ENCODE peak calls at places on chromosome 20, in nine cellular contexts. J is T-cell; I is activated CD8-positive, alpha-beta T cell treated with anti-CD3 and anti-CD28 coated beads for 36 hours; C is naive thymus-derived CD4-positive, alpha-beta T cell; R is HepG2; D is T-helper 17 cell; V is naive thymus-derived CD8-positive, alpha-beta T cell; Y is HCT116; U is mucosa of descending colon. B is an unnamed sample.
A peak's percentile ranks its signal among the peaks of the same experiment; 100 is the strongest.

GRCh38 chr20:3307078-3307477 is 68.1 kb upstream of the SLC4A11 start:
- ATAC-seq in R (no peak), V (no peak), Y (no peak), D (no peak), I (no peak), U (no peak), J (no peak), C (no peak), B (no peak)

GRCh38 chr20:49418832-49419231 is 63.6 kb downstream of the KCNB1 start:
- ATAC-seq in U (no peak), I (no peak), C (no peak), D (no peak), Y (no peak), J (no peak), V (no peak), R (no peak), B (peak; percentile 27)

GRCh38 chr20:10047427-10047826 is 12.6 kb downstream of the ANKEF1 start:
- ATAC-seq in D (no peak), I (no peak), R (peak; percentile 98), J (no peak), U (no peak), C (no peak), Y (peak; percentile 68), V (no peak), B (peak; percentile 65)

GRCh38 chr20:18077157-18077556 is 19.4 kb upstream of the OVOL2 start:
- ATAC-seq in Y (no peak), R (peak; percentile 91), D (no peak), V (no peak), I (no peak), J (no peak), C (no peak), U (peak; percentile 60), B (no peak)

GRCh38 chr20:12372557-12372956 is 454.9 kb downstream of the BTBD3 start:
- ATAC-seq in U (peak; percentile 85), R (peak; percentile 55), D (no peak), C (no peak), I (no peak), J (no peak), V (no peak), Y (no peak), B (no peak)

GRCh38 chr20:32968833-32969241 is 35.4 kb downstream of the SUN5 start:
- ATAC-seq in Y (no peak), U (no peak), D (no peak), I (peak; percentile 15), C (no peak), V (no peak), J (no peak), R (no peak), B (no peak)

GRCh38 chr20:50810842-50811241 is 16.0 kb downstream of the BCAS4 start:
- ATAC-seq in J (no peak), D (no peak), C (no peak), Y (no peak), V (no peak), U (no peak), R (no peak), I (no peak), B (no peak)

GRCh38 chr20:32966881-32967781 is 37.1 kb downstream of the SUN5 start:
- ATAC-seq in D (peak; percentile 65), U (peak; percentile 47), V (peak; percentile 48), R (no peak), J (peak; percentile 61), Y (no peak), C (peak; percentile 68), I (peak; percentile 31), B (no peak)

GRCh38 chr20:49668181-49668877 is 45.3 kb downstream of the B4GALT5 start:
- ATAC-seq in I (peak; percentile 85), V (peak; percentile 63), D (peak; percentile 89), J (peak; percentile 64), C (peak; percentile 92), Y (peak; percentile 46), R (no peak), U (peak; percentile 72), B (no peak)

GRCh38 chr20:33839591-33839990 is 28.4 kb downstream of the CHMP4B start:
- ATAC-seq in V (no peak), J (no peak), I (no peak), R (no peak), U (peak; percentile 33), C (no peak), D (no peak), Y (no peak), B (no peak)

GRCh38 chr20:3115190-3116107 is 30.9 kb upstream of the AVP start:
- ATAC-seq in D (peak; percentile 66), R (peak; percentile 62), V (peak; percentile 47), J (peak; percentile 31), C (peak; percentile 68), Y (peak; percentile 65), U (peak; percentile 78), I (peak; percentile 74), B (peak; percentile 83)

B was measured in SK-N-SH treated with all-trans-retinoic acid at 6 μM for 48 hours.